ENCODE peak calls at places on chromosome 3, in seven cellular contexts. B is SK-N-MC, G is hepatic stellate cell, L is caudate nucleus, D is upper lobe of right lung, T is astrocyte of the hippocampus, F is thoracic aorta. J is an unnamed sample.
A peak's percentile ranks its signal among the peaks of the same experiment; 100 is the strongest.

GRCh38 chr3:21643752-21644151 is 107.3 kb downstream of the ZNF385D start:
- DNase-seq in B (no peak), G (no peak), L (no peak), D (no peak), T (no peak), F (no peak), J (no peak)

GRCh38 chr3:101042996-101043686 is 49.9 kb upstream of the ABI3BP start:
- DNase-seq in B (no peak), G (no peak), L (no peak), D (no peak), T (peak; percentile 58), F (no peak), J (no peak)

GRCh38 chr3:352599-352998 is 156.0 kb downstream of the CHL1 start:
- DNase-seq in B (no peak), G (no peak), L (no peak), D (no peak), T (no peak), F (no peak), J (no peak)

GRCh38 chr3:17032407-17033034 is 147.8 kb downstream of the PLCL2 start:
- DNase-seq in B (no peak), G (peak; percentile 7), L (no peak), D (no peak), T (peak; percentile 62), F (no peak), J (peak; percentile 67)

GRCh38 chr3:172061724-172062184 is 22.4 kb downstream of the FNDC3B start:
- DNase-seq in B (no peak), G (no peak), L (no peak), D (no peak), T (no peak), F (no peak), J (peak; percentile 54)

GRCh38 chr3:10437272-10437994 is 68.0 kb downstream of the ATP2B2 start:
- DNase-seq in B (no peak), G (peak; percentile 71), L (no peak), D (no peak), T (peak; percentile 56), F (no peak), J (peak; percentile 46)

GRCh38 chr3:5015056-5015455 is 35.8 kb downstream of the BHLHE40 start:
- DNase-seq in B (no peak), G (no peak), L (no peak), D (no peak), T (no peak), F (no peak), J (no peak)

GRCh38 chr3:157605356-157605755 is 102.1 kb upstream of the VEPH1 start:
- DNase-seq in B (no peak), G (no peak), L (no peak), D (no peak), T (no peak), F (no peak), J (no peak)